ENCODE peak calls at places on chromosomes 11 and 22, in seven cellular contexts. R is body of pancreas; S is A549; A is K562; J is neural crest cell; M is CD4-positive, alpha-beta T cell; K is D721Med. I is an unnamed sample.

GRCh38 chr11:123325535-123325934 is 104.5 kb upstream of the GRAMD1B start:
- DNase-seq in R (no peak), K (no peak), M (no peak), A (no peak), J (no peak), S (no peak), I (no peak)

GRCh38 chr22:37482244-37482643 is 3.9 kb downstream of the MFNG start:
- DNase-seq in J (no peak), M (no peak), A (no peak), K (no peak), S (no peak), R (no peak), I (no peak)

GRCh38 chr11:128179049-128179448 is 408.3 kb downstream of the ETS1 start:
- DNase-seq in S (no peak), R (no peak), J (no peak), A (no peak), K (no peak), M (no peak), I (no peak)

GRCh38 chr22:40107756-40108437 is 69.8 kb upstream of the TNRC6B start:
- DNase-seq in S (no peak), K (no peak), M (no peak), A (no peak), J (no peak), R (peak), I (peak)

GRCh38 chr11:15770798-15771414 is 585.4 kb downstream of the SOX6 start:
- DNase-seq in R (peak), M (no peak), S (peak), K (no peak), A (peak), J (peak), I (no peak)

GRCh38 chr11:13376402-13376801 is 86.6 kb downstream of the BTBD10 start:
- DNase-seq in J (no peak), M (no peak), S (no peak), A (no peak), K (no peak), R (no peak), I (no peak)

GRCh38 chr22:33894515-33894914 is 25.8 kb downstream of the LARGE1 start:
- DNase-seq in R (peak), K (no peak), J (no peak), S (peak), A (no peak), M (no peak), I (no peak)

GRCh38 chr11:68206211-68206610 is 6.9 kb downstream of the KMT5B start:
- DNase-seq in K (no peak), A (peak), S (peak), J (no peak), R (no peak), M (no peak), I (peak)

GRCh38 chr22:24555160-24555495 is 190 bp upstream of the GUCD1 start:
- DNase-seq in K (peak), A (peak), J (peak), M (peak), R (peak), S (peak), I (peak)

GRCh38 chr11:2210366-2211112 is 38.9 kb upstream of the TH start:
- DNase-seq in S (no peak), K (no peak), R (peak), A (no peak), J (no peak), M (no peak), I (no peak)

GRCh38 chr22:26907366-26907765 is 250.0 kb downstream of the MIAT start:
- DNase-seq in A (no peak), J (no peak), K (no peak), S (no peak), M (no peak), R (no peak), I (no peak)

GRCh38 chr11:130790689-130791088 is 125.6 kb downstream of the SNX19 start:
- DNase-seq in R (no peak), A (no peak), K (no peak), S (no peak), M (no peak), J (no peak), I (no peak)

GRCh38 chr11:67053896-67054850 is 2.5 kb upstream of the RHOD start:
- DNase-seq in S (peak), M (peak), R (peak), A (peak), K (peak), J (peak), I (peak)

GRCh38 chr22:40123387-40123786 is 54.3 kb upstream of the TNRC6B start:
- DNase-seq in J (no peak), S (no peak), M (no peak), K (no peak), R (no peak), A (no peak), I (no peak)

GRCh38 chr22:35329114-35329847 is 29.6 kb downstream of the TOM1 start:
- DNase-seq in M (no peak), R (no peak), K (no peak), S (no peak), A (no peak), J (no peak), I (no peak)

GRCh38 chr11:46560300-46561025 is 33.4 kb downstream of the AMBRA1 start:
- DNase-seq in K (no peak), J (no peak), S (no peak), A (no peak), M (no peak), R (no peak), I (no peak)

GRCh38 chr22:39528681-39529486 is 3.7 kb downstream of the RPS19BP1 start:
- DNase-seq in S (peak), K (peak), J (peak), M (peak), R (peak), A (peak), I (peak)

GRCh38 chr11:271316-271715 is 6.9 kb upstream of the NLRP6 start:
- DNase-seq in J (no peak), K (no peak), S (no peak), A (no peak), M (no peak), R (no peak), I (no peak)

GRCh38 chr11:15471709-15472404 is 357.1 kb downstream of the INSC start:
- DNase-seq in R (no peak), S (no peak), A (no peak), M (no peak), K (no peak), J (no peak), I (no peak)

GRCh38 chr22:23970201-23970641 is 3.5 kb downstream of the DDTL start:
- DNase-seq in R (no peak), A (peak), K (no peak), M (no peak), S (no peak), J (no peak), I (no peak)

GRCh38 chr22:39661842-39662676 is 91.5 kb downstream of the CACNA1I start:
- DNase-seq in R (peak), S (no peak), J (no peak), K (no peak), M (peak), A (peak), I (no peak)

GRCh38 chr11:8818421-8818820 is 92.6 kb upstream of the AKIP1 start:
- DNase-seq in K (no peak), A (no peak), J (no peak), R (no peak), M (no peak), S (no peak), I (no peak)

GRCh38 chr11:75706260-75706729 is 11.3 kb upstream of the MOGAT2 start:
- DNase-seq in S (peak), K (peak), R (peak), M (peak), J (peak), A (peak), I (peak)

GRCh38 chr11:67615455-67616430 is 9.0 kb downstream of the NDUFV1 start:
- DNase-seq in M (no peak), K (no peak), J (peak), A (peak), R (peak), S (peak), I (no peak)

GRCh38 chr11:13229136-13229535 is 48.5 kb upstream of the BMAL1 start:
- DNase-seq in S (no peak), J (no peak), M (no peak), A (no peak), K (no peak), R (no peak), I (peak)

GRCh38 chr11:29093416-29093815 is 923.4 kb downstream of the KCNA4 start:
- DNase-seq in S (peak), J (no peak), R (no peak), M (no peak), K (no peak), A (no peak), I (peak)

GRCh38 chr11:12127206-12127898 is 17.0 kb downstream of the MICAL2 start:
- DNase-seq in K (no peak), S (no peak), J (no peak), R (no peak), M (no peak), A (no peak), I (no peak)

GRCh38 chr11:128599729-128600128 is 12.4 kb upstream of the ETS1 start:
- DNase-seq in R (no peak), M (no peak), A (no peak), S (no peak), J (no peak), K (no peak), I (peak)

GRCh38 chr11:27362749-27363575 is at the start of gene CCDC34:
- DNase-seq in J (peak), S (peak), K (peak), M (peak), R (peak), A (peak), I (peak)
- TF ChIP-seq CTCF in J (no peak), S (no peak), K (no peak), M (no peak), R (no peak), A (no peak), I (no peak)

GRCh38 chr11:36945384-36945783 is 347.3 kb upstream of the RAG2 start:
- DNase-seq in R (no peak), J (no peak), K (no peak), M (no peak), S (peak), A (no peak), I (no peak)
- TF ChIP-seq CTCF in R (peak), J (peak), K (peak), M (no peak), S (peak), A (no peak), I (peak)

DNA sequence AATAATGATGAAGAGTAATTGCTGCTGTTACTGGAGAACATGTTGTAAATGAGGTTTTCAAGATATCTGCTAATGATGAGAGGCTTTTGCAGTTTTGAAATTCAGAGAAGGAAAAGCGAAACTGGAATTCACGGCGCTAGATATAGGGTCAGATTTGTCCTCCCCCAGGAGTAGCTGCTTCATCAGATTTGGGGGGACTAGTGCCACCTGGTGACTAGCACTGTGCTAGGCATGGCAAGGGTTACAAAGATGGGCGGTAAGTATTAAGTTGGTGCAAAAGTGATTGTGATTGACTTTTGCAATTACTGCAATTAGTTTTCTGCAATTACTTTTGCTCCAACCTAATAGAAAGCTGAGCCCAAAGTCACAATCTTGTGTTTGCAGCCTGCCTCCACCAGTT is 879.9 kb upstream of the TENM4 start:
- DNase-seq in R (no peak), J (no peak), A (no peak), M (no peak), S (no peak), K (no peak), I (no peak)
- TF ChIP-seq CTCF in R (no peak), J (no peak), A (no peak), M (no peak), S (no peak), K (peak), I (no peak)

GRCh38 chr22:29115682-29116313 is 43.0 kb downstream of the KREMEN1 start:
- DNase-seq in A (no peak), R (no peak), M (no peak), K (no peak), S (no peak), J (no peak), I (no peak)
- TF ChIP-seq CTCF in A (no peak), R (no peak), M (no peak), K (no peak), S (no peak), J (no peak), I (no peak)

DNA sequence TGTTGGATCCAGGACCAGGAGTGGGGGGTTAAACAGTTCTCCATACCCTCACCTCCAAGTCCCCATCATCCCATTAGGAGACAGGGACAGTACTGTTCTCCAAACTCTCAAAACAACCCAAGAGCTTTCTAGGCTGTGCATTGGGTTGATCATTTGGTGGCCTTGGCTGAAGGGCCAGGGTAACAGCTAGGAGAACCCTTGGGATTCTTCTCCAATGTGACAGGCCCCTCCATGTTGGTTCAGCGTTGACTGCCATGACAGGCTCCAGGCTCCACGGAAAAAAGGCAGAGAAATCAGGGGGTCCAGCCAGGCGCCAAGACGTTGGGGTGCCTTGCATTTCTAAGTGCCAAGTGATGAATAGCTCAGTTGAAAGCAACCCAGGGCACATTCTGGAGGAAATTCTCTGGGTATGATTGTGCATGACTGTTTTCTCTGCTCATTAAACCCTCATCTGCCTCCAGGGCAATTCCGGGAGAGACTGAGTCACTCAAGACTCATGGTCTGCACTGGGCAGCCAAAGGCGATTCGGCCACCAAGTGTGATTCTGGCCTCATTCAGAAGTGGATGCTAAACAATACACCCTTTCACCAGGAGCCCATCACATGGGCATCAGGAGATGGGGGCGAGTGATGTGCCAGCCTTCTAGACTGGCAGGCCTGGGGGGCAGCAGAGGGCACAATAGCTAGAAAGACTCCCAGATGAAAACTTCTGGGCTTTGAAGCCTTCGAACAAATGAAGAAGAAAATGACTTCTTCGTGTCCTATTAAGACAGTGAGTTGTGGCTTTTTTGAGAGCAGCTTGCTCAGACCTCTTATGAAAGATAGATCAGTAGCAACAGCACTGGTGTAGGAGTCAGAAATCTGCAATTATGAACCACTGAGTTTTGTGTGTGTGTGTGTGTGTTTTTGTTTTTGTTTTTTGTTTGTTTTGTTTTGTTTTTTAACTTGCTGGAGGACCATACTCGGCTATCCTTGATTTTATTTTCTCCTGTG is 27.7 kb downstream of the CD44 start:
- DNase-seq in S (peak), M (no peak), R (no peak), K (no peak), J (no peak), A (no peak), I (peak)
- TF ChIP-seq CTCF in S (no peak), M (no peak), R (no peak), K (no peak), J (no peak), A (no peak), I (peak)

GRCh38 chr11:119306373-119306890 is 10.5 kb downstream of the MCAM start:
- DNase-seq in R (no peak), K (no peak), J (no peak), M (no peak), A (no peak), S (no peak), I (no peak)

GRCh38 chr11:119309411-119309810 is 7.5 kb downstream of the MCAM start:
- DNase-seq in K (no peak), J (no peak), R (no peak), M (no peak), S (no peak), A (no peak), I (no peak)

GRCh38 chr11:119305556-119306372 is 11.2 kb downstream of the MCAM start:
- DNase-seq in A (no peak), S (no peak), K (no peak), R (no peak), J (no peak), M (no peak), I (no peak)

GRCh38 chr11:119307974-119308373 is 9.0 kb downstream of the MCAM start:
- DNase-seq in A (no peak), K (no peak), S (no peak), M (no peak), J (no peak), R (no peak), I (no peak)

GRCh38 chr11:119307219-119307618 is 9.7 kb downstream of the MCAM start:
- DNase-seq in S (no peak), K (no peak), A (no peak), J (no peak), M (no peak), R (no peak), I (no peak)
- TF ChIP-seq CTCF in S (no peak), K (peak), A (peak), J (no peak), M (no peak), R (no peak), I (peak)

GRCh38 chr11:115244314-115244713 is 259.9 kb downstream of the CADM1 start:
- DNase-seq in R (no peak), S (peak), M (no peak), K (no peak), A (no peak), J (no peak), I (no peak)
- TF ChIP-seq CTCF in R (no peak), S (no peak), M (no peak), K (no peak), A (no peak), J (no peak), I (no peak)

DNA sequence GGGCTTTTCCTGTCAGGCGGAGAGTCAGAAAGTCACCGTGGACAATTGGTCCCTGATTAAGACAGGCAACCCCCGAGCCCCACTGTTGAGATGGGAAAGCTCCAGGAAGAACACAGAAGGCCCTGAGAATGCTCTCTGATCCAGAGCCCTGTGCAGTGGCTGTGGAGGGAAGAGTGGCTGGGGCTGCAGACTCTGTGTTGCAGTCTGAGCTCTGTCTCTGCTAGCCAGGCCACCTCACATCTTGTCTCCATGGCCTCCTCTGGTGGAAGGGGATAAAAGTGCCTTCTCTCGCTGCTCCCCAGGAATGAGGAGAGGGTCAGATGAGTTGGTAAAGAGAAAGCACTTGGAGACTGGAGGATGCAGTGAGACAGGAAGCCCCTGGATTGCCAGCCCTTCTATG is 141.2 kb downstream of the CEP164 start:
- DNase-seq in R (no peak), M (no peak), K (no peak), A (no peak), S (peak), J (no peak), I (no peak)
- TF ChIP-seq CTCF in R (no peak), M (no peak), K (no peak), A (peak), S (no peak), J (no peak), I (no peak)

DNA sequence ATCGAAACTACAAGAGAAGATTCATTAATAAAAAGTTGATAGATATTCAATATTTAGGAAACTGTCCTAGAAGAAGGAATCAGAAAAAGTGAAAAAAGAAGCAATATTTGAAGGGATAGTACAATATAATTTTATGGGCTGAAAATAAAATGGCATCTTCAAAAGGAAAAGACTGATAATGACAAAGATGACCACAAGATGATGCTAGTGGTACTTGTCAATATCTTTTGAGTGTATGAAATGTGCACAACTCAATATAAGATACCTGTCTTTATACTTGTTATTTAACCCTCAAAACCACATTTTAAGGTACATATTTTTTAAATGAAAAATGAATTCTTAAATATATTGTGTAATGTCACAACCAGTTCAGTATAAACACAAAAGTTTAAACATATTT is 1059.6 kb upstream of the RAG2 start:
- DNase-seq in M (no peak), S (peak), K (no peak), J (no peak), R (no peak), A (no peak), I (peak)
- TF ChIP-seq CTCF in M (no peak), S (no peak), K (peak), J (peak), R (no peak), A (peak), I (peak)

GRCh38 chr11:92397356-92397755 is 172.7 kb downstream of the FAT3 start:
- DNase-seq in S (no peak), M (no peak), J (no peak), R (no peak), K (no peak), A (no peak), I (no peak)

GRCh38 chr11:92401507-92401906 is 176.9 kb downstream of the FAT3 start:
- DNase-seq in K (no peak), A (no peak), M (no peak), S (no peak), R (no peak), J (no peak), I (no peak)

GRCh38 chr11:92396133-92396532 is 171.5 kb downstream of the FAT3 start:
- DNase-seq in R (no peak), J (no peak), S (no peak), K (no peak), M (no peak), A (no peak), I (no peak)

DNA sequence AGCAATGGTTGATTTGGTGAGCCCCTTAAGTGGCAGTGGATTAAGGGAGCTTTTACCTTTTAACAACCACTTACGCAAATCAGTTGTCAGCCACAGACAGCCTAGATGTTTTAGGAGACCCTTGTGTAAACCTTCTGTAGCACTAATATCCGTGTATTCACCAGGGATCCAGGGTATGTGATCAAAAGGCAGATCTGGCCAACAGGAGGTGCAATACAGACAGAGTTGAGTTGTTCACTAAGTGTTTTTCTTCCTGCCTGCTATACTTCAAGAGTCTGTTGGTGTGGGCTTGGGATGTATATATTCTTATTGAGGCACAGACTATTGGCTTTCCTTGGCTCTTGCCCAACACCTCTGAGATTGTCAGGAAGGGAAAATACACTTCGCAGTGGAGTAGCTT is 175.1 kb downstream of the FAT3 start:
- DNase-seq in J (no peak), R (no peak), S (no peak), A (no peak), K (no peak), M (no peak), I (no peak)
- TF ChIP-seq CTCF in J (no peak), R (no peak), S (no peak), A (no peak), K (peak), M (no peak), I (peak)